ENCODE peak calls at places on chromosomes 6 and 20, in six cellular contexts. T, X, O, D, I and V are unnamed samples.
A peak's percentile ranks its signal among the peaks of the same experiment; 100 is the strongest.

GRCh38 chr6:37280162-37280895 is 22.4 kb upstream of the TMEM217 start:
- DNase-seq in D (no peak), T (no peak), X (no peak), O (no peak), I (no peak), V (peak; percentile 15)

GRCh38 chr20:15245896-15246295 is 908.5 kb upstream of the FLRT3 start:
- DNase-seq in I (no peak), T (no peak), D (no peak), O (no peak), X (no peak), V (no peak)

GRCh38 chr6:155341130-155341828 is 27.0 kb upstream of the TFB1M start:
- DNase-seq in T (no peak), X (no peak), D (no peak), I (no peak), O (no peak), V (no peak)

GRCh38 chr6:156425374-156425773 is 351.8 kb upstream of the ARID1B start:
- DNase-seq in T (no peak), I (no peak), O (no peak), D (no peak), X (no peak), V (no peak)

GRCh38 chr20:63241272-63241671 is 5.6 kb downstream of the BIRC7 start:
- DNase-seq in T (no peak), O (no peak), X (no peak), I (no peak), D (no peak), V (no peak)

GRCh38 chr6:32944265-32944664 is 3.4 kb upstream of the HLA-DMB start:
- DNase-seq in X (no peak), O (peak; percentile 59), I (no peak), T (no peak), D (no peak), V (no peak)

GRCh38 chr6:130215526-130215925 is 7.2 kb downstream of the SAMD3 start:
- DNase-seq in T (peak; percentile 20), I (no peak), O (no peak), X (no peak), D (no peak), V (no peak)

GRCh38 chr20:43762911-43763310 is 36.1 kb upstream of the GTSF1L start:
- DNase-seq in X (no peak), O (no peak), T (no peak), I (no peak), D (no peak), V (no peak)

GRCh38 chr6:155311076-155311475 is 3.2 kb downstream of the TFB1M start:
- DNase-seq in T (no peak), O (no peak), X (no peak), I (no peak), D (no peak), V (no peak)

GRCh38 chr20:31474097-31474436 is 860 bp downstream of the DEFB124 start:
- DNase-seq in I (no peak), T (no peak), X (no peak), O (no peak), D (no peak), V (no peak)

GRCh38 chr6:52595000-52595795 is 18.3 kb upstream of the TRAM2 start:
- DNase-seq in X (no peak), T (no peak), O (no peak), D (peak; percentile 76), I (no peak), V (peak; percentile 37)

GRCh38 chr6:67248077-67248476 is 1387.0 kb upstream of the ADGRB3 start:
- DNase-seq in T (no peak), O (no peak), I (no peak), D (no peak), X (no peak), V (no peak)

GRCh38 chr6:132190815-132191175 is 210.5 kb downstream of the MOXD1 start:
- DNase-seq in D (no peak), T (no peak), X (no peak), O (no peak), I (no peak), V (no peak)
- H3K27ac ChIP-seq in D (peak overlapping the region; percentile 41), T (no peak overlapping the region), X (peak overlapping the region; percentile 69), O (no peak overlapping the region), I (no peak overlapping the region), V (peak overlapping the region; percentile 58)

GRCh38 chr6:210104-210456 is 82.2 kb upstream of the DUSP22 start:
- DNase-seq in D (no peak), I (no peak), T (no peak), O (no peak), X (no peak), V (no peak)
- H3K4me1 ChIP-seq in D (no peaks in the 10 kb centered on the region), I (no peaks in the 10 kb centered on the region), T (peaks cover 8% of the 10 kb centered on the region), O (no peaks in the 10 kb centered on the region), X (no peaks in the 10 kb centered on the region), V (no peaks in the 10 kb centered on the region)

DNA sequence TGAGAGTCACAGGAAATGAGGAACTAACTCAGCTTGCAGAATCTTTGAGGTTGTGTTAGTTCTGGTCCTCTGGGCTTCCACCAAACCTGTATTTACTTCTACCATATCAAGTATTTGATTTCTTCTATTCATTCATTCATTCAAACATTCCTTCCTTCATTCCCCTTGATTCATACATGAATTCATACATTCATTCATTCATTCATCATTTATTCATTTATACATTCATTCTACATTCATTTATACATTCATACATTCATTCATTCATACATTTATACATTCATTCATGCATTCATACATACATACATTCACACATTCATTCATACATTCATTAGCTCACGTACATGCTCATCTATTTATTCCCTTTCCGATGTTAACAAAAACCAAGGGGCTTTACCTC is 120.3 kb downstream of the BMP7 start:
- DNase-seq in O (no peak), X (no peak), I (no peak), T (no peak), D (no peak), V (no peak)
- H3K27ac ChIP-seq in O (no peak overlapping the region), X (no peak overlapping the region), I (no peak overlapping the region), T (no peak overlapping the region), D (no peak overlapping the region), V (no peak overlapping the region)

GRCh38 chr20:23649242-23649641 is 11.5 kb upstream of the CST3 start:
- DNase-seq in D (no peak), O (no peak), I (no peak), X (no peak), T (no peak), V (no peak)
- H3K4me1 ChIP-seq in D (no peaks in the 10 kb centered on the region), O (no peaks in the 10 kb centered on the region), I (peaks cover 5% of the 10 kb centered on the region), X (no peaks in the 10 kb centered on the region), T (no peaks in the 10 kb centered on the region), V (peaks cover 5% of the 10 kb centered on the region)

GRCh38 chr6:41858703-41859102 is 36.5 kb downstream of the USP49 start:
- DNase-seq in T (no peak), O (no peak), X (no peak), D (no peak), I (no peak), V (no peak)

GRCh38 chr6:41859356-41859755 is 35.8 kb downstream of the USP49 start:
- DNase-seq in D (no peak), O (no peak), X (no peak), I (no peak), T (no peak), V (no peak)
- H3K27ac ChIP-seq in D (no peak overlapping the region), O (no peak overlapping the region), X (no peak overlapping the region), I (no peak overlapping the region), T (no peak overlapping the region), V (no peak overlapping the region)